ENCODE peak calls at places on chromosomes 6 and 20, in five cellular contexts. One of them, this sample, is unnamed.

GRCh38 chr6:7008451-7008988 is 99.2 kb upstream of the RREB1 start:
- DNase-seq in GM23338: peak; percentile 25
- DNase-seq in HCT116: no peak
- DNase-seq in HL-60: no peak
- DNase-seq in breast epithelium: no peak
- DNase-seq in this sample: no peak

GRCh38 chr6:89184344-89184743 is 32.8 kb downstream of the GABRR1 start:
- DNase-seq in GM23338: peak; percentile 8
- DNase-seq in HCT116: no peak
- DNase-seq in HL-60: no peak
- DNase-seq in breast epithelium: no peak
- DNase-seq in this sample: no peak

GRCh38 chr6:168937061-168937460 is 316.6 kb downstream of the THBS2 start:
- DNase-seq in GM23338: no peak
- DNase-seq in HCT116: no peak
- DNase-seq in HL-60: no peak
- DNase-seq in breast epithelium: no peak
- DNase-seq in this sample: no peak

GRCh38 chr6:68226460-68226859 is 408.6 kb upstream of the ADGRB3 start:
- DNase-seq in GM23338: peak; percentile 61
- DNase-seq in HCT116: no peak
- DNase-seq in HL-60: peak; percentile 2
- DNase-seq in breast epithelium: no peak
- DNase-seq in this sample: no peak

GRCh38 chr6:5671162-5671561 is 335.6 kb downstream of the NRN1 start:
- DNase-seq in GM23338: no peak
- DNase-seq in HCT116: no peak
- DNase-seq in HL-60: peak; percentile 94
- DNase-seq in breast epithelium: no peak
- DNase-seq in this sample: no peak

GRCh38 chr20:41047975-41048305 is 19.3 kb downstream of the TOP1 start:
- DNase-seq in GM23338: no peak
- DNase-seq in HCT116: no peak
- DNase-seq in HL-60: no peak
- DNase-seq in breast epithelium: no peak
- DNase-seq in this sample: no peak

GRCh38 chr20:49646528-49646927 is 67.2 kb downstream of the B4GALT5 start:
- DNase-seq in GM23338: no peak
- DNase-seq in HCT116: no peak
- DNase-seq in HL-60: no peak
- DNase-seq in breast epithelium: no peak
- DNase-seq in this sample: no peak

GRCh38 chr6:149264629-149265028 is 52.9 kb upstream of the TAB2 start:
- DNase-seq in GM23338: no peak
- DNase-seq in HCT116: no peak
- DNase-seq in HL-60: no peak
- DNase-seq in breast epithelium: no peak
- DNase-seq in this sample: no peak

GRCh38 chr6:75084872-75085381 is 120.9 kb downstream of the COL12A1 start:
- DNase-seq in GM23338: peak; percentile 72
- DNase-seq in HCT116: no peak
- DNase-seq in HL-60: no peak
- DNase-seq in breast epithelium: peak; percentile 65
- DNase-seq in this sample: no peak

GRCh38 chr6:129513471-129513870 is 196.5 kb downstream of the ARHGAP18 start:
- DNase-seq in GM23338: no peak
- DNase-seq in HCT116: no peak
- DNase-seq in HL-60: no peak
- DNase-seq in breast epithelium: no peak
- DNase-seq in this sample: no peak

GRCh38 chr6:152099816-152100618 is 292.5 kb downstream of the ESR1 start:
- DNase-seq in GM23338: no peak
- DNase-seq in HCT116: no peak
- DNase-seq in HL-60: no peak
- DNase-seq in breast epithelium: no peak
- DNase-seq in this sample: no peak

GRCh38 chr20:35014537-35014936 is 58.9 kb downstream of the MYH7B start:
- DNase-seq in GM23338: no peak
- DNase-seq in HCT116: no peak
- DNase-seq in HL-60: peak; percentile 20
- DNase-seq in breast epithelium: no peak
- DNase-seq in this sample: no peak

GRCh38 chr6:34235605-34236422 is 859 bp upstream of the HMGA1 start:
- DNase-seq in GM23338: peak; percentile 95
- DNase-seq in HCT116: no peak
- DNase-seq in HL-60: peak; percentile 77
- DNase-seq in breast epithelium: no peak
- DNase-seq in this sample: peak; percentile 94

GRCh38 chr6:41704656-41705328 is 30.6 kb downstream of the TFEB start:
- DNase-seq in GM23338: no peak
- DNase-seq in HCT116: no peak
- DNase-seq in HL-60: no peak
- DNase-seq in breast epithelium: no peak
- DNase-seq in this sample: peak; percentile 76

GRCh38 chr6:90008908-90009501 is 114.7 kb downstream of the GJA10 start:
- DNase-seq in GM23338: no peak
- DNase-seq in HCT116: no peak
- DNase-seq in HL-60: no peak
- DNase-seq in breast epithelium: no peak
- DNase-seq in this sample: no peak

GRCh38 chr20:8932192-8933150 is 136.4 kb upstream of the PLCB4 start:
- DNase-seq in GM23338: no peak
- DNase-seq in HCT116: no peak
- DNase-seq in HL-60: no peak
- DNase-seq in breast epithelium: no peak
- DNase-seq in this sample: no peak

GRCh38 chr20:46850896-46851295 is 43.7 kb upstream of the EYA2 start:
- DNase-seq in GM23338: no peak
- DNase-seq in HCT116: no peak
- DNase-seq in HL-60: no peak
- DNase-seq in breast epithelium: no peak
- DNase-seq in this sample: no peak

GRCh38 chr6:157651731-157652490 is 171.1 kb upstream of the SNX9 start:
- DNase-seq in GM23338: no peak
- DNase-seq in HCT116: no peak
- DNase-seq in HL-60: no peak
- DNase-seq in breast epithelium: peak; percentile 30
- DNase-seq in this sample: no peak

GRCh38 chr6:7166410-7167293 is 58.9 kb downstream of the RREB1 start:
- DNase-seq in GM23338: no peak
- DNase-seq in HCT116: no peak
- DNase-seq in HL-60: peak; percentile 78
- DNase-seq in breast epithelium: no peak
- DNase-seq in this sample: no peak

GRCh38 chr20:51272392-51272791 is 249.5 kb upstream of the KCNG1 start:
- DNase-seq in GM23338: no peak
- DNase-seq in HCT116: no peak
- DNase-seq in HL-60: no peak
- DNase-seq in breast epithelium: no peak
- DNase-seq in this sample: no peak

DNA sequence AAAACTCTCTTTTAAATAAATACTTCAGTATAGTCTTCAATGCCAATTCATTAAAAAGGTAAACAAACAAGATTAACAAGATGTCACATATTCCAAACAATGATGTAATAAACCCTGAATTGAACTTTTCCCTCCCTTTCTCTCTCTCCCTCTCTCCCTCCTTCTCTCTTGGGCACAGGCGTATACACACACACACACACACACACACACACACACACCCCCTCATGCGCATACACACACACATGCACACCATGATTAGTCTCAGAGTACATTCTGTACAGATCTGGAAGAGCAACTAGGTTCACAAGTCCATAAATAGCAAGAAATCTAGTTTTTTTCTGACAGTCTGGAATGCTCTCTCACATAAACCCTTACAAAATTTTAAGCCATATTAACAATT is 128.3 kb downstream of the DST start:
- DNase-seq in GM23338: no peak
- DNase-seq in HCT116: no peak
- DNase-seq in HL-60: no peak
- DNase-seq in breast epithelium: no peak
- DNase-seq in this sample: no peak
- TF ChIP-seq POLR2AphosphoS5 in GM23338: no peak
- TF ChIP-seq POLR2AphosphoS5 in HCT116: no peak
- TF ChIP-seq POLR2AphosphoS5 in HL-60: no peak
- TF ChIP-seq POLR2AphosphoS5 in breast epithelium: no peak
- TF ChIP-seq POLR2AphosphoS5 in this sample: no peak

GRCh38 chr6:84772428-84773132 is 8.2 kb upstream of the TBX18 start:
- DNase-seq in GM23338: peak; percentile 47
- DNase-seq in HCT116: no peak
- DNase-seq in HL-60: no peak
- DNase-seq in breast epithelium: no peak
- DNase-seq in this sample: peak; percentile 62
- H3K4me3 ChIP-seq in GM23338: peak overlapping the region; percentile 76
- H3K4me3 ChIP-seq in HCT116: no peak overlapping the region
- H3K4me3 ChIP-seq in HL-60: no peak overlapping the region
- H3K4me3 ChIP-seq in breast epithelium: peak overlapping the region; percentile 52
- H3K4me3 ChIP-seq in this sample: no peak overlapping the region

GRCh38 chr6:3208096-3208774 is 19.2 kb downstream of the TUBB2B start:
- DNase-seq in GM23338: peak; percentile 17
- DNase-seq in HCT116: no peak
- DNase-seq in HL-60: no peak
- DNase-seq in breast epithelium: no peak
- DNase-seq in this sample: no peak

GRCh38 chr6:3202999-3203696 is 24.3 kb downstream of the TUBB2B start:
- DNase-seq in GM23338: no peak
- DNase-seq in HCT116: no peak
- DNase-seq in HL-60: no peak
- DNase-seq in breast epithelium: no peak
- DNase-seq in this sample: no peak

GRCh38 chr6:3204921-3205320 is 22.5 kb downstream of the TUBB2B start:
- DNase-seq in GM23338: no peak
- DNase-seq in HCT116: no peak
- DNase-seq in HL-60: no peak
- DNase-seq in breast epithelium: no peak
- DNase-seq in this sample: no peak

GRCh38 chr6:3206339-3207015 is 21.0 kb downstream of the TUBB2B start:
- DNase-seq in GM23338: peak; percentile 53
- DNase-seq in HCT116: no peak
- DNase-seq in HL-60: no peak
- DNase-seq in breast epithelium: no peak
- DNase-seq in this sample: no peak

DNA sequence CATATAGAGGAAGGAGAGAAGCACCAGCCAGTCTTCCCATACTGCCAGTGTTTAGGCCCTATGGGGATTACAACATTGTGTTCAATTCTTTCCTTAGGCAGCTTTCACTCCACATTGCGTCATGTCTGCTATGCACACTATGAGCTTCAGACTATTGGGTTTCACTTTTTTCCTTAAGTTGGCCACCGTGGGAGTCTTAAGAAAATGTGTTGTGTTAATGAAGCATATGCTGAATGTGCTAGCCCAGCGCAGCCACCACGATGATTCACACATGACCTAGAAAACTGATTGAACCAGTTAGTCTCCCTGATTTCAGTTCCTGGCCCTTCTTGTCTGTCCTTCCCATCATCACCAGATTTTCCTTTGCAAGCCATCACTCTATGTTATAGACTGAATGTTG is 21.5 kb downstream of the TUBB2B start:
- DNase-seq in GM23338: no peak
- DNase-seq in HCT116: no peak
- DNase-seq in HL-60: peak; percentile 26
- DNase-seq in breast epithelium: no peak
- DNase-seq in this sample: no peak
- H3K27me3 ChIP-seq in GM23338: no peaks in the 10 kb centered on the region
- H3K27me3 ChIP-seq in HCT116: no peaks in the 10 kb centered on the region
- H3K27me3 ChIP-seq in HL-60: peaks cover 8% of the 10 kb centered on the region
- H3K27me3 ChIP-seq in breast epithelium: no peaks in the 10 kb centered on the region
- H3K27me3 ChIP-seq in this sample: no peaks in the 10 kb centered on the region

DNA sequence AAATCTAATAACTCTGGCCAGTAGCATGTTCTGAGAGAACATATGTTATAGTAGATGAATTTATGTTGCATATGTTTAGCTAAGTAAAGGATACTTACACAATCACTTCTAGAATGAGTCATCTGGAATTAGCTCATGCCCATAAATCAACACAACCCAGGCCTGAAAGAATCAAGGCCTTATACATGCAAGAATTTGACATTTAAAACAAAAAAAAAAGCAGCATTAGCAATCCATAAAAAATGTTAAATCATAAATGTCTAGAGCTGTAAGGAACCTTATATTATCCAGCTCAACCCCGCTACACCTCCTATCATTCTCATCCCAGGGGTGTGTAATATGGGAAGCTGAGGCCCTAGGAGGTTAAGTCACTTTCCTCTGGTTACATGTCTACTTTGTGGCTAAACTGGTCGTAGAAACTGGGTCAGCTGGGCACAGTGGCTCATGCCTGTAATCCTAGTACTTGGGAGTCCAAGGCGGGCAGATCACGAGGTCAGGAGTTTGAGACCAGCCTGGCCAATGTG is 105.2 kb upstream of the CARMIL1 start:
- DNase-seq in GM23338: no peak
- DNase-seq in HCT116: peak; percentile 70
- DNase-seq in HL-60: peak; percentile 2
- DNase-seq in breast epithelium: no peak
- DNase-seq in this sample: no peak
- TF ChIP-seq POLR2AphosphoS5 in GM23338: no peak
- TF ChIP-seq POLR2AphosphoS5 in HCT116: no peak
- TF ChIP-seq POLR2AphosphoS5 in HL-60: no peak
- TF ChIP-seq POLR2AphosphoS5 in breast epithelium: no peak
- TF ChIP-seq POLR2AphosphoS5 in this sample: no peak

GRCh38 chr20:37316775-37317170 is 27.3 kb downstream of the MANBAL start:
- DNase-seq in GM23338: no peak
- DNase-seq in HCT116: no peak
- DNase-seq in HL-60: no peak
- DNase-seq in breast epithelium: no peak
- DNase-seq in this sample: no peak

GRCh38 chr20:37314617-37315292 is 25.3 kb downstream of the MANBAL start:
- DNase-seq in GM23338: no peak
- DNase-seq in HCT116: no peak
- DNase-seq in HL-60: no peak
- DNase-seq in breast epithelium: no peak
- DNase-seq in this sample: no peak

GRCh38 chr20:37316116-37316774 is 26.8 kb downstream of the MANBAL start:
- DNase-seq in GM23338: no peak
- DNase-seq in HCT116: no peak
- DNase-seq in HL-60: peak; percentile 87
- DNase-seq in breast epithelium: no peak
- DNase-seq in this sample: peak; percentile 83

GRCh38 chr20:37314099-37314498 is 24.6 kb downstream of the MANBAL start:
- DNase-seq in GM23338: no peak
- DNase-seq in HCT116: no peak
- DNase-seq in HL-60: no peak
- DNase-seq in breast epithelium: no peak
- DNase-seq in this sample: no peak

GRCh38 chr20:37315293-37316110 is 26.0 kb downstream of the MANBAL start:
- DNase-seq in GM23338: no peak
- DNase-seq in HCT116: no peak
- DNase-seq in HL-60: no peak
- DNase-seq in breast epithelium: no peak
- DNase-seq in this sample: no peak
- H3K4me3 ChIP-seq in GM23338: no peak overlapping the region
- H3K4me3 ChIP-seq in HCT116: no peak overlapping the region
- H3K4me3 ChIP-seq in HL-60: no peak overlapping the region
- H3K4me3 ChIP-seq in breast epithelium: no peak overlapping the region
- H3K4me3 ChIP-seq in this sample: no peak overlapping the region